ENCODE peak calls at places on chromosomes 13 and 19, in nine cellular contexts. One of them, this sample, is unnamed.

GRCh38 chr19:16197188-16197621 is 506 bp upstream of the AP1M1 start:
- DNase-seq in GM23338: no peak
- DNase-seq in Caco-2: no peak
- DNase-seq in lower leg skin: no peak
- DNase-seq in WERI-Rb-1: no peak
- DNase-seq in AG04450: peak; percentile 55
- DNase-seq in HFF-Myc: no peak
- DNase-seq in A673: no peak
- DNase-seq in tibial artery: peak; percentile 53
- DNase-seq in this sample: no peak

GRCh38 chr19:39398297-39398864 is 7.2 kb downstream of the MED29 start:
- DNase-seq in A673: no peak
- DNase-seq in tibial artery: peak; percentile 90
- DNase-seq in AG04450: no peak
- DNase-seq in GM23338: no peak
- DNase-seq in lower leg skin: peak; percentile 91
- DNase-seq in Caco-2: peak; percentile 77
- DNase-seq in WERI-Rb-1: no peak
- DNase-seq in HFF-Myc: no peak
- DNase-seq in this sample: peak; percentile 89

GRCh38 chr19:38837656-38838121 is 6.1 kb upstream of the ECH1 start:
- DNase-seq in GM23338: no peak
- DNase-seq in tibial artery: no peak
- DNase-seq in AG04450: no peak
- DNase-seq in HFF-Myc: no peak
- DNase-seq in lower leg skin: no peak
- DNase-seq in WERI-Rb-1: no peak
- DNase-seq in A673: no peak
- DNase-seq in Caco-2: peak; percentile 67
- DNase-seq in this sample: no peak

GRCh38 chr19:50325310-50326100 is 3.7 kb downstream of the KCNC3 start:
- DNase-seq in Caco-2: peak; percentile 89
- DNase-seq in HFF-Myc: no peak
- DNase-seq in tibial artery: no peak
- DNase-seq in A673: peak; percentile 86
- DNase-seq in lower leg skin: peak; percentile 20
- DNase-seq in AG04450: no peak
- DNase-seq in WERI-Rb-1: peak; percentile 93
- DNase-seq in GM23338: peak; percentile 99
- DNase-seq in this sample: peak; percentile 89

GRCh38 chr19:32857584-32857983 is 12.0 kb downstream of the SLC7A9 start:
- DNase-seq in AG04450: no peak
- DNase-seq in Caco-2: no peak
- DNase-seq in A673: no peak
- DNase-seq in GM23338: no peak
- DNase-seq in lower leg skin: no peak
- DNase-seq in tibial artery: peak; percentile 9
- DNase-seq in HFF-Myc: no peak
- DNase-seq in WERI-Rb-1: no peak
- DNase-seq in this sample: no peak

GRCh38 chr19:42540071-42540553 is 11.8 kb upstream of the CEACAM1 start:
- DNase-seq in HFF-Myc: no peak
- DNase-seq in tibial artery: no peak
- DNase-seq in Caco-2: no peak
- DNase-seq in WERI-Rb-1: peak; percentile 86
- DNase-seq in A673: peak; percentile 36
- DNase-seq in GM23338: peak; percentile 70
- DNase-seq in AG04450: no peak
- DNase-seq in lower leg skin: no peak
- DNase-seq in this sample: no peak

GRCh38 chr19:19115954-19116353 is 22.3 kb downstream of the TMEM161A start:
- DNase-seq in tibial artery: no peak
- DNase-seq in Caco-2: no peak
- DNase-seq in lower leg skin: no peak
- DNase-seq in WERI-Rb-1: peak; percentile 86
- DNase-seq in GM23338: peak; percentile 89
- DNase-seq in AG04450: no peak
- DNase-seq in HFF-Myc: no peak
- DNase-seq in A673: peak; percentile 37
- DNase-seq in this sample: peak; percentile 70

GRCh38 chr19:5122121-5122400 is 153.1 kb downstream of the KDM4B start:
- DNase-seq in WERI-Rb-1: no peak
- DNase-seq in A673: no peak
- DNase-seq in tibial artery: no peak
- DNase-seq in lower leg skin: no peak
- DNase-seq in HFF-Myc: no peak
- DNase-seq in GM23338: no peak
- DNase-seq in AG04450: no peak
- DNase-seq in Caco-2: no peak
- DNase-seq in this sample: no peak

GRCh38 chr13:72384879-72385278 is 342.6 kb downstream of the MZT1 start:
- DNase-seq in lower leg skin: no peak
- DNase-seq in tibial artery: no peak
- DNase-seq in WERI-Rb-1: no peak
- DNase-seq in Caco-2: no peak
- DNase-seq in GM23338: no peak
- DNase-seq in HFF-Myc: no peak
- DNase-seq in AG04450: no peak
- DNase-seq in A673: no peak
- DNase-seq in this sample: no peak

GRCh38 chr19:48348039-48348438 is 15.7 kb downstream of the TMEM143 start:
- DNase-seq in HFF-Myc: no peak
- DNase-seq in A673: no peak
- DNase-seq in GM23338: no peak
- DNase-seq in Caco-2: no peak
- DNase-seq in lower leg skin: no peak
- DNase-seq in AG04450: no peak
- DNase-seq in WERI-Rb-1: no peak
- DNase-seq in tibial artery: no peak
- DNase-seq in this sample: no peak

GRCh38 chr13:35855531-35856019 is 275.6 kb downstream of the DCLK1 start:
- DNase-seq in lower leg skin: peak; percentile 30
- DNase-seq in Caco-2: no peak
- DNase-seq in WERI-Rb-1: no peak
- DNase-seq in tibial artery: no peak
- DNase-seq in AG04450: no peak
- DNase-seq in GM23338: peak; percentile 96
- DNase-seq in HFF-Myc: no peak
- DNase-seq in A673: peak; percentile 4
- DNase-seq in this sample: no peak

GRCh38 chr13:89407357-89407756 is 1736.2 kb downstream of the SLITRK5 start:
- DNase-seq in lower leg skin: no peak
- DNase-seq in HFF-Myc: no peak
- DNase-seq in AG04450: no peak
- DNase-seq in WERI-Rb-1: no peak
- DNase-seq in A673: no peak
- DNase-seq in GM23338: no peak
- DNase-seq in Caco-2: no peak
- DNase-seq in tibial artery: no peak
- DNase-seq in this sample: no peak

GRCh38 chr19:34350161-34350561 is 14.8 kb upstream of the GPI start:
- DNase-seq in lower leg skin: no peak
- DNase-seq in A673: no peak
- DNase-seq in Caco-2: no peak
- DNase-seq in tibial artery: no peak
- DNase-seq in AG04450: no peak
- DNase-seq in GM23338: no peak
- DNase-seq in HFF-Myc: no peak
- DNase-seq in WERI-Rb-1: no peak
- DNase-seq in this sample: no peak

GRCh38 chr13:32647926-32648325 is 61.7 kb downstream of the PDS5B start:
- DNase-seq in HFF-Myc: no peak
- DNase-seq in AG04450: no peak
- DNase-seq in Caco-2: no peak
- DNase-seq in A673: no peak
- DNase-seq in GM23338: peak; percentile 52
- DNase-seq in lower leg skin: no peak
- DNase-seq in WERI-Rb-1: no peak
- DNase-seq in tibial artery: no peak
- DNase-seq in this sample: no peak

GRCh38 chr19:44677019-44677809 is 5.9 kb downstream of the CEACAM19 start:
- DNase-seq in AG04450: no peak
- DNase-seq in A673: peak; percentile 85
- DNase-seq in WERI-Rb-1: no peak
- DNase-seq in HFF-Myc: no peak
- DNase-seq in tibial artery: no peak
- DNase-seq in GM23338: peak; percentile 76
- DNase-seq in Caco-2: peak; percentile 83
- DNase-seq in lower leg skin: no peak
- DNase-seq in this sample: no peak

GRCh38 chr19:38693380-38694223 is 46.2 kb downstream of the ACTN4 start:
- DNase-seq in GM23338: peak; percentile 85
- DNase-seq in A673: peak; percentile 77
- DNase-seq in Caco-2: peak; percentile 76
- DNase-seq in lower leg skin: no peak
- DNase-seq in WERI-Rb-1: no peak
- DNase-seq in tibial artery: no peak
- DNase-seq in AG04450: no peak
- DNase-seq in HFF-Myc: peak; percentile 58
- DNase-seq in this sample: peak; percentile 77

GRCh38 chr19:46859637-46860124 is 1.1 kb upstream of the ARHGAP35 start:
- DNase-seq in WERI-Rb-1: no peak
- DNase-seq in GM23338: no peak
- DNase-seq in lower leg skin: peak; percentile 76
- DNase-seq in A673: peak; percentile 98
- DNase-seq in Caco-2: no peak
- DNase-seq in tibial artery: peak; percentile 84
- DNase-seq in AG04450: no peak
- DNase-seq in HFF-Myc: peak; percentile 80
- DNase-seq in this sample: no peak

GRCh38 chr19:46995492-46995891 is 24.1 kb upstream of the NPAS1 start:
- DNase-seq in HFF-Myc: no peak
- DNase-seq in Caco-2: no peak
- DNase-seq in A673: no peak
- DNase-seq in lower leg skin: no peak
- DNase-seq in tibial artery: no peak
- DNase-seq in WERI-Rb-1: no peak
- DNase-seq in GM23338: no peak
- DNase-seq in AG04450: no peak
- DNase-seq in this sample: no peak

GRCh38 chr19:17981611-17982010 is 14.7 kb downstream of the KCNN1 start:
- DNase-seq in lower leg skin: no peak
- DNase-seq in tibial artery: no peak
- DNase-seq in WERI-Rb-1: no peak
- DNase-seq in AG04450: no peak
- DNase-seq in A673: no peak
- DNase-seq in HFF-Myc: no peak
- DNase-seq in Caco-2: no peak
- DNase-seq in GM23338: no peak
- DNase-seq in this sample: no peak
- TF ChIP-seq CTCF in lower leg skin: no peak
- TF ChIP-seq CTCF in tibial artery: no peak
- TF ChIP-seq CTCF in WERI-Rb-1: no peak
- TF ChIP-seq CTCF in AG04450: no peak
- TF ChIP-seq CTCF in A673: no peak
- TF ChIP-seq CTCF in HFF-Myc: no peak
- TF ChIP-seq CTCF in Caco-2: no peak
- TF ChIP-seq CTCF in GM23338: no peak
- TF ChIP-seq CTCF in this sample: no peak

DNA sequence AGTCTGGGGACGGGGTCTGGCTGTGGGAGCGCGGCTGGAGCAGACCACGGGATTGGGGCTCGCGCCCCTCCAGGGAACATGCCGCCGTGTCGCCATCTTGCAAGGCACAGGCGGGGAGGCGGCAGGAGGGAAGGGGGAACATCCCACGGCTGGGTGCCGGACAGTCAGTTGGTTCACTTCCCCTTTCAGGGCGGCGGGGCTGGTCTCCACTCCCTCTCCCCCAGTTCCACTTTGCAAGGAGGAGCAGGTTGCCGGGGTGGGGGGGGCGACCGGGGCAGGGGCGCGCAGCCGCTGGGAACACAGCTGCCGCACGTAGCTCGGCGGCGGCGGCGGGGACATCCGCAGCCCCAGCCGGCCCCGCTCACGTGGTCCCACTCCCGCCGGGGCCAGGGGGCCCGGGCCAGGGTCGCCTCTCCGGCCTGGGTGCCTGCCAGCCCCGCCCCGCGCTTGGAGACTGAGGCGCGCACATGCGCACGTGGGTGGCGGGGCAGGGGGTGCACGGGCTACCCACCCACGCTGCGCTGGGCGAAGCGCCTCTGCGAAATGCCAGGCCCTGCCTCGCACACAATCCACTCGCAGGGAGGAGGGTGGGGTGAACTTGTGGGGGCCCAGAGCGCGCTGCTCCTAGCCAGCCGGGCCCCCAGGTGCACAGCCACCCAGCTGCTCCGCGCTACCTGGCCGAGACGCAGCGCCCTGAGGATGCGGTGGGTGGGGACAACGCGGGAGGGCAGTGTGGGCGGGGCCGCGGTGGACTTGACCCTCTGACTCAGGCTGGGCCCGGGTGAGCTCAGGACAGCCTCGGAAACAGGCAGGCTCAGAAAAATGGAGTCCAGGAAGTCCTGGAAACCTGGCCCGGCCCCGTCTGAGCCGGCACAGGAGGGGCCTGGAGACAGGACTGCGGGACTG is 6.4 kb downstream of the KLF16 start:
- DNase-seq in lower leg skin: peak; percentile 83
- DNase-seq in Caco-2: no peak
- DNase-seq in HFF-Myc: peak; percentile 36
- DNase-seq in GM23338: peak; percentile 87
- DNase-seq in WERI-Rb-1: peak; percentile 92
- DNase-seq in A673: no peak
- DNase-seq in AG04450: no peak
- DNase-seq in tibial artery: peak; percentile 89
- DNase-seq in this sample: peak; percentile 96
- H3K4me3 ChIP-seq in lower leg skin: peak overlapping the region; percentile 15
- H3K4me3 ChIP-seq in Caco-2: no peak overlapping the region
- H3K4me3 ChIP-seq in HFF-Myc: peak overlapping the region; percentile 45
- H3K4me3 ChIP-seq in GM23338: peak overlapping the region; percentile 74
- H3K4me3 ChIP-seq in WERI-Rb-1: peak overlapping the region; percentile 42
- H3K4me3 ChIP-seq in A673: peak overlapping the region; percentile 43
- H3K4me3 ChIP-seq in AG04450: peak overlapping the region; percentile 52
- H3K4me3 ChIP-seq in tibial artery: peak overlapping the region; percentile 27
- H3K4me3 ChIP-seq in this sample: peak overlapping the region; percentile 51

GRCh38 chr19:41263850-41264580 is at the start of gene HNRNPUL1:
- DNase-seq in A673: peak; percentile 100
- DNase-seq in Caco-2: peak; percentile 100
- DNase-seq in tibial artery: peak; percentile 100
- DNase-seq in HFF-Myc: peak; percentile 100
- DNase-seq in AG04450: peak; percentile 100
- DNase-seq in GM23338: peak; percentile 100
- DNase-seq in WERI-Rb-1: peak; percentile 98
- DNase-seq in lower leg skin: peak; percentile 100
- DNase-seq in this sample: peak; percentile 95
- TF ChIP-seq CTCF in A673: peak; percentile 34
- TF ChIP-seq CTCF in Caco-2: peak; percentile 20
- TF ChIP-seq CTCF in tibial artery: peak; percentile 31
- TF ChIP-seq CTCF in HFF-Myc: no peak
- TF ChIP-seq CTCF in AG04450: peak; percentile 36
- TF ChIP-seq CTCF in GM23338: peak; percentile 21
- TF ChIP-seq CTCF in WERI-Rb-1: no peak
- TF ChIP-seq CTCF in lower leg skin: no peak
- TF ChIP-seq CTCF in this sample: no peak

DNA sequence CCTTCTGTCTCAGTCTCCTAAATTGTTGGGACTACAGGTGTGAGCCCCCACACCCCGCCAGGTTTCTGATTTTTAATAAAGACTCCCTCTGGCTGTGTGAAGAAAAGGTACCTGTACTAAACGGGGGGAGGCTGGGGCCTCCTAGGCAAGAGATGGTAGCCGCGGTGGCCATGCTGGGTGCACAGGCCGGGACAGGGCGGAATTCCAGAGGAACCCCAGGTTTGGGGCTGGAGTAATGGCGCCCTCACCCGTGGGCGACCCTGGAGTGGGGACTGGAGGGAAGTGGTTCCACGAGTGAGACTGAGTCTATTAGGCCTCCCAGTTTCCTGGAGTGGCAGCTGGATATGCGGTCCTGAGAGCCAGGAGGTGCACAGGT is 1.6 kb upstream of the CBARP start:
- DNase-seq in Caco-2: no peak
- DNase-seq in tibial artery: no peak
- DNase-seq in A673: no peak
- DNase-seq in GM23338: no peak
- DNase-seq in lower leg skin: no peak
- DNase-seq in HFF-Myc: no peak
- DNase-seq in WERI-Rb-1: no peak
- DNase-seq in AG04450: no peak
- DNase-seq in this sample: no peak
- H3K4me3 ChIP-seq in Caco-2: no peak overlapping the region
- H3K4me3 ChIP-seq in tibial artery: no peak overlapping the region
- H3K4me3 ChIP-seq in A673: no peak overlapping the region
- H3K4me3 ChIP-seq in GM23338: peak overlapping the region; percentile 68
- H3K4me3 ChIP-seq in lower leg skin: no peak overlapping the region
- H3K4me3 ChIP-seq in HFF-Myc: no peak overlapping the region
- H3K4me3 ChIP-seq in WERI-Rb-1: peak overlapping the region; percentile 55
- H3K4me3 ChIP-seq in AG04450: no peak overlapping the region
- H3K4me3 ChIP-seq in this sample: no peak overlapping the region

This sample was measured in left lung.